ENCODE peak calls at places on chromosome 22, in eight cellular contexts. G is HFF-Myc; N is hepatic stellate cell; J is stimulated activated CD4-positive, alpha-beta T cell treated with anti-CD3 and anti-CD28 coated beads, Interleukin-4, amount 100 ng/mL, for 24 hours; S is EH; F is AG09309; Y is T47D; W is nephron progenitor cell. Z is an unnamed sample.
A peak's percentile ranks its signal among the peaks of the same experiment; 100 is the strongest.

GRCh38 chr22:34950480-34950879 is 115.5 kb upstream of the ISX start:
- DNase-seq in G (no peak), N (no peak), J (no peak), S (peak; percentile 47), F (no peak), Y (no peak), W (peak; percentile 18), Z (no peak)

GRCh38 chr22:37909756-37910155 is 3.7 kb downstream of the MICALL1 start:
- DNase-seq in G (no peak), N (no peak), J (no peak), S (peak; percentile 22), F (no peak), Y (no peak), W (no peak), Z (no peak)

GRCh38 chr22:37515902-37516301 is 3.3 kb downstream of the CARD10 start:
- DNase-seq in G (no peak), N (no peak), J (no peak), S (no peak), F (no peak), Y (no peak), W (no peak), Z (no peak)

GRCh38 chr22:36343720-36344105 is 44.1 kb downstream of the MYH9 start:
- DNase-seq in G (no peak), N (no peak), J (no peak), S (no peak), F (no peak), Y (peak; percentile 61), W (no peak), Z (no peak)

GRCh38 chr22:23772315-23773246 is at the start of gene MMP11:
- DNase-seq in G (no peak), N (peak; percentile 71), J (peak; percentile 54), S (peak; percentile 67), F (no peak), Y (peak; percentile 59), W (peak; percentile 79), Z (no peak)

GRCh38 chr22:20457506-20458240 is 20.0 kb upstream of the SCARF2 start:
- DNase-seq in G (no peak), N (no peak), J (no peak), S (no peak), F (no peak), Y (no peak), W (no peak), Z (no peak)

GRCh38 chr22:30806391-30806861 is 111.8 kb downstream of the OSBP2 start:
- DNase-seq in G (peak; percentile 40), N (no peak), J (no peak), S (peak; percentile 81), F (no peak), Y (no peak), W (peak; percentile 27), Z (peak; percentile 30)

GRCh38 chr22:17035246-17035645 is 27.2 kb upstream of the GAB4 start:
- DNase-seq in G (no peak), N (no peak), J (no peak), S (no peak), F (no peak), Y (no peak), W (no peak), Z (no peak)

GRCh38 chr22:42432020-42432596 is at the start of gene NFAM1:
- DNase-seq in G (no peak), N (no peak), J (no peak), S (no peak), F (no peak), Y (no peak), W (peak; percentile 41), Z (no peak)

GRCh38 chr22:17888855-17889254 is 114.6 kb upstream of the BID start:
- DNase-seq in G (no peak), N (no peak), J (no peak), S (no peak), F (no peak), Y (no peak), W (peak; percentile 44), Z (no peak)

GRCh38 chr22:24102366-24103200 is 78.7 kb upstream of the SUSD2 start:
- DNase-seq in G (no peak), N (no peak), J (no peak), S (no peak), F (no peak), Y (no peak), W (no peak), Z (no peak)

GRCh38 chr22:20905415-20906386 is 11.5 kb upstream of the CRKL start:
- DNase-seq in G (no peak), N (no peak), J (no peak), S (no peak), F (no peak), Y (no peak), W (no peak), Z (no peak)

GRCh38 chr22:38755155-38755910 is 465 bp downstream of the SUN2 start:
- DNase-seq in G (no peak), N (peak; percentile 92), J (peak; percentile 42), S (peak; percentile 86), F (no peak), Y (peak; percentile 79), W (peak; percentile 72), Z (peak; percentile 27)

GRCh38 chr22:37425800-37426531 is 1.3 kb downstream of the ELFN2 start:
- DNase-seq in G (no peak), N (no peak), J (no peak), S (no peak), F (peak; percentile 24), Y (no peak), W (peak; percentile 32), Z (no peak)

GRCh38 chr22:24486501-24486921 is 8.6 kb upstream of the UPB1 start:
- DNase-seq in G (peak; percentile 52), N (peak; percentile 69), J (peak; percentile 33), S (peak; percentile 92), F (peak; percentile 44), Y (peak; percentile 26), W (no peak), Z (no peak)

Z was measured in pulmonary artery endothelial cell.